ENCODE peak calls at places on chromosome 19, in eight cellular contexts. M, S, E, F, P, D, G and T are unnamed samples.

GRCh38 chr19:16449330-16449961 is 22.3 kb downstream of the EPS15L1 start:
- DNase-seq in G (no peak), S (no peak), F (no peak), M (no peak), E (no peak), P (no peak), D (no peak), T (no peak)

GRCh38 chr19:55253842-55254624 is 4.8 kb downstream of the PPP6R1 start:
- DNase-seq in D (peak), S (no peak), G (no peak), E (peak), P (no peak), F (no peak), M (no peak), T (peak)

GRCh38 chr19:33438016-33438671 is 64.6 kb downstream of the CEBPG start:
- DNase-seq in F (peak), M (peak), E (no peak), P (peak), D (no peak), S (peak), G (no peak), T (no peak)

GRCh38 chr19:42440357-42441046 is 2.2 kb downstream of the CXCL17 start:
- DNase-seq in G (no peak), E (peak), S (peak), D (peak), P (peak), M (peak), F (peak), T (no peak)

GRCh38 chr19:12996542-12997094 is 1.3 kb downstream of the NFIX start:
- DNase-seq in M (peak), E (no peak), D (no peak), F (peak), P (no peak), G (no peak), S (peak), T (no peak)

GRCh38 chr19:56316728-56317127 is 2.1 kb upstream of the ZSCAN5A start:
- DNase-seq in P (no peak), M (no peak), E (no peak), G (no peak), D (no peak), S (no peak), F (no peak), T (no peak)

GRCh38 chr19:14073925-14074838 is 1.6 kb downstream of the MISP3 start:
- DNase-seq in D (no peak), S (no peak), M (peak), E (no peak), F (peak), G (no peak), P (peak), T (no peak)

GRCh38 chr19:55579766-55580621 is 654 bp downstream of the ZNF579 start:
- DNase-seq in G (no peak), F (no peak), M (no peak), P (no peak), D (no peak), E (no peak), S (peak), T (no peak)

GRCh38 chr19:17703823-17704463 is 15.3 kb upstream of the MAP1S start:
- DNase-seq in P (peak), E (peak), D (peak), S (peak), G (no peak), M (peak), F (peak), T (no peak)

GRCh38 chr19:33473644-33474305 is 47.8 kb downstream of the PEPD start:
- DNase-seq in M (peak), E (no peak), G (no peak), D (peak), F (no peak), P (no peak), S (no peak), T (peak)

GRCh38 chr19:1410136-1410786 is 2.9 kb downstream of the DAZAP1 start:
- DNase-seq in P (no peak), E (no peak), S (no peak), G (no peak), F (no peak), D (no peak), M (no peak), T (no peak)

GRCh38 chr19:1166872-1167573 is 7.0 kb downstream of the SBNO2 start:
- DNase-seq in S (no peak), G (no peak), M (no peak), D (no peak), P (no peak), E (no peak), F (no peak), T (peak)

GRCh38 chr19:42363614-42364346 is 26.3 kb downstream of the CNFN start:
- DNase-seq in S (no peak), F (no peak), P (no peak), E (no peak), G (no peak), M (no peak), D (no peak), T (no peak)

GRCh38 chr19:48393559-48394330 is at the start of gene GRIN2D:
- DNase-seq in F (peak), S (no peak), M (no peak), G (no peak), P (peak), E (no peak), D (peak), T (no peak)

GRCh38 chr19:4234142-4234861 is 5.0 kb downstream of the EBI3 start:
- DNase-seq in F (no peak), G (no peak), D (no peak), M (no peak), P (no peak), E (no peak), S (no peak), T (no peak)

GRCh38 chr19:30590596-30591229 is 218.5 kb downstream of the ZNF536 start:
- DNase-seq in E (no peak), D (no peak), P (no peak), F (peak), M (peak), G (no peak), S (no peak), T (no peak)

GRCh38 chr19:3231288-3231687 is 6.8 kb downstream of the CELF5 start:
- DNase-seq in G (no peak), S (no peak), P (no peak), E (no peak), D (no peak), M (no peak), F (no peak), T (no peak)

GRCh38 chr19:35462476-35462953 is 14.5 kb downstream of the FFAR2 start:
- DNase-seq in E (no peak), G (no peak), M (no peak), D (peak), S (no peak), P (no peak), F (no peak), T (no peak)

GRCh38 chr19:51366999-51367564 is 894 bp upstream of the ETFB start:
- DNase-seq in M (peak), E (no peak), G (no peak), D (peak), F (peak), P (peak), S (peak), T (peak)

GRCh38 chr19:54464624-54465266 is 1.2 kb upstream of the LENG9 start:
- DNase-seq in E (peak), D (peak), G (peak), M (peak), P (peak), S (peak), F (peak), T (peak)

GRCh38 chr19:43078311-43078710 is 4.2 kb downstream of the PSG2 start:
- DNase-seq in E (no peak), S (no peak), P (no peak), D (no peak), F (no peak), G (no peak), M (no peak), T (no peak)

GRCh38 chr19:18915639-18916038 is 3.5 kb downstream of the COPE start:
- DNase-seq in S (no peak), E (no peak), F (peak), G (no peak), M (no peak), D (no peak), P (peak), T (no peak)

GRCh38 chr19:901216-902092 is 8.2 kb downstream of the RNU6-9 start:
- DNase-seq in S (no peak), P (no peak), D (no peak), G (no peak), M (no peak), E (no peak), F (no peak), T (no peak)